ENCODE peak calls at places on chromosomes 11 and 22, in six cellular contexts. Y is K562, K is IMR-90, C is SK-N-SH, H is HepG2, Q is H1. R is an unnamed sample.
A peak's percentile ranks its signal among the peaks of the same experiment; 100 is the strongest.

GRCh38 chr11:95443386-95443785 is 212.4 kb upstream of the SESN3 start:
- DNase-seq in Y (peak; percentile 47), K (no peak), C (no peak), H (peak; percentile 5), Q (no peak), R (peak; percentile 48)

GRCh38 chr11:8352852-8353505 is 89.3 kb upstream of the LMO1 start:
- DNase-seq in Y (no peak), K (no peak), C (no peak), H (no peak), Q (no peak), R (no peak)

GRCh38 chr11:61756452-61757212 is 4.2 kb downstream of the MYRF start:
- DNase-seq in Y (peak; percentile 75), K (peak; percentile 50), C (no peak), H (peak; percentile 94), Q (no peak), R (peak; percentile 73)

GRCh38 chr11:74417860-74418508 is 19.8 kb upstream of the PGM2L1 start:
- DNase-seq in Y (no peak), K (peak; percentile 14), C (no peak), H (no peak), Q (no peak), R (no peak)

GRCh38 chr11:130037058-130037457 is 32.6 kb upstream of the APLP2 start:
- DNase-seq in Y (peak; percentile 10), K (peak; percentile 69), C (no peak), H (peak; percentile 77), Q (no peak), R (no peak)

GRCh38 chr11:32931605-32932004 is 39.0 kb downstream of the QSER1 start:
- DNase-seq in Y (peak; percentile 32), K (peak; percentile 3), C (no peak), H (no peak), Q (no peak), R (no peak)

GRCh38 chr11:60251485-60252207 is 8.7 kb upstream of the MS4A4E start:
- DNase-seq in Y (peak; percentile 76), K (no peak), C (peak; percentile 2), H (peak; percentile 23), Q (no peak), R (peak; percentile 59)

GRCh38 chr11:116348226-116348625 is 424.6 kb downstream of the BUD13 start:
- DNase-seq in Y (no peak), K (no peak), C (no peak), H (no peak), Q (no peak), R (no peak)

GRCh38 chr11:105862736-105863367 is 159.2 kb downstream of the MSANTD4 start:
- DNase-seq in Y (peak; percentile 6), K (peak; percentile 68), C (peak; percentile 29), H (peak; percentile 36), Q (no peak), R (no peak)

GRCh38 chr22:25051983-25052710 is 99.6 kb downstream of the KIAA1671 start:
- DNase-seq in Y (no peak), K (no peak), C (peak; percentile 76), H (peak; percentile 8), Q (no peak), R (no peak)

DNA sequence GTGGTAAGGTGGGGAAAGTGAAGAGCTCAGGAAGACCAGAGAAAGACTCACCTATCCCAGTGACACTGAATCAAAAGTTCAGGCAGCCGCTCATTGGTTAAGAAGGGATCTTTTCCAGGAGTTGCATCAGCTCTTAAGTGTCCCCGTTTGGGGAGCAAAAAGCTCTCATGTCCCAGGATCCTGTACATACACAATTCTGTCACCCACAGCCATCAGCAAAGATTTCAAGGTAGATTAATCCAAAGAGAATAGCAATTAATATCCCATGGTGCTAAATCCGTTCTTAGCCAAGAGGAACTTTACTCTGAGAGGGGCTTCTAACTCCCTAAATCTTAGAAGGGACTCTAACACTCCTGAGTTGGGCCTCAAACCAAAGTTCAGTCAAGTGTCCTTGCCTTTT is 19.3 kb downstream of the FOLR3 start:
- DNase-seq in Y (peak; percentile 16), K (no peak), C (no peak), H (no peak), Q (no peak), R (no peak)
- H2AFZ ChIP-seq in Y (peak overlapping the region; percentile 82), K (no peak overlapping the region), C (no peak overlapping the region), H (no peak overlapping the region), Q (no peak overlapping the region), R (no peak overlapping the region)

DNA sequence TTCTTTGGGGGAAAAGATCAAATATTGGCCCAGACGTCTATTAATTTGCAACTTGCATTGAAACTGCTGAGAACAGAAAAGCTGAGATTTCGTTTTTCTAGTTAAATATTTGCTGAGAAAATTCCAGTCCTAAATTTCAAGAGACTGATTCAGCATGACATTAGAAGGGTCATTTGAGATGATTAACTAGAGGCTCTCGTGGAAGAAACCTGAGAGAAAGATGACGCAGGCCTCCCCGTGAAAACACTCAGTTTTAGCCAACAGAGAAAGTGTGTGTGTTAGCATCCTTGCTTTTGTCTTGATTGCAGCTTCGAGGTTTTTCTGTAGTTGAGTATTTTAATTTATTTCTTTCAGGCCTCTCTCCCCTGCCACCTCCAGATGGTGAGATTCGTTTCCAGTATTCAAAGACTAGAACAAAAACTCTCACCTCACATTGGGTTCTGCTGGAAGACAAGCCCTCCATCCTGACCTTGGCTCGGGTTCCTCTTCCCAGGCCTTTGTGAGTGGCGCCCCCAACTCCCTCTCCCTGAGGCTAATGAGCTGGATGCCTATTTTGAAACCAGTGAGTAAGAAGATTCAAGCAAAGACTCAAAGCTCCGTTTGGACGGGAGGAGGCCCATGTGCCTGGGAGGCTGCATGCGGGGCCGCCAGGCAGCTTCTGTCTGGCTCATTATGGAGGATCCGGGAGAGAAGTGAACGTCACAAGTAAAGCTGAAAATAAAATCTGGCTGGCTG is 52.4 kb downstream of the CELSR1 start:
- DNase-seq in Y (no peak), K (peak; percentile 61), C (no peak), H (no peak), Q (no peak), R (no peak)
- TF ChIP-seq USF2 in Y (no peak), K (no peak), C (no peak), H (no peak), Q (no peak), R (no peak)

GRCh38 chr22:18109410-18110193 is 1.0 kb upstream of the TUBA8 start:
- DNase-seq in Y (no peak), K (no peak), C (no peak), H (no peak), Q (no peak), R (no peak)
- H2AFZ ChIP-seq in Y (no peak overlapping the region), K (no peak overlapping the region), C (no peak overlapping the region), H (no peak overlapping the region), Q (no peak overlapping the region), R (peak overlapping the region; percentile 15)

GRCh38 chr11:16195659-16196058 is 160.7 kb downstream of the SOX6 start:
- DNase-seq in Y (no peak), K (peak; percentile 65), C (no peak), H (peak; percentile 8), Q (no peak), R (no peak)
- TF ChIP-seq USF2 in Y (no peak), K (no peak), C (no peak), H (no peak), Q (no peak), R (no peak)

GRCh38 chr22:42283288-42284229 is 13.1 kb upstream of the TCF20 start:
- DNase-seq in Y (no peak), K (no peak), C (peak; percentile 48), H (no peak), Q (peak; percentile 71), R (no peak)

GRCh38 chr22:42284230-42284591 is 13.8 kb upstream of the TCF20 start:
- DNase-seq in Y (no peak), K (no peak), C (no peak), H (no peak), Q (no peak), R (no peak)

GRCh38 chr22:42282252-42282942 is 11.9 kb upstream of the TCF20 start:
- DNase-seq in Y (no peak), K (no peak), C (no peak), H (peak; percentile 67), Q (no peak), R (no peak)

GRCh38 chr22:42281706-42282251 is 11.3 kb upstream of the TCF20 start:
- DNase-seq in Y (no peak), K (no peak), C (no peak), H (no peak), Q (peak; percentile 44), R (no peak)

DNA sequence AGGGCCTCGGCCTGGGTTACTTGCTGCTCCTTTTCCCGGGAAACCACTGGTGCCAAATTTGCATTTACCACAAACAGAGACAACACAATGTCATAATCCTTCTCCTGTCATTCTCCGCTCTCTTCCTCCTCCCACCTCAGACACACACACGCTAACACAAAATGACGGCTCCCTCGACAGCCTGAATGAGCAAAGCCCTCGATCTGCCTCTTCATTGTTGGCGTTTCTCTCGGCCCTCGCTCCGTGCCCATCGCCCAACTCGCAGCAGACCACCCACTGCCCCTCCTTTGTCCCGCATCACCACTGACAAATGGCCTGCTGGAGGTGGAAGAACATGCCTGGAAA is 12.5 kb upstream of the TCF20 start:
- DNase-seq in Y (no peak), K (no peak), C (no peak), H (no peak), Q (no peak), R (no peak)
- H2AFZ ChIP-seq in Y (no peak overlapping the region), K (no peak overlapping the region), C (no peak overlapping the region), H (peak overlapping the region; percentile 82), Q (no peak overlapping the region), R (no peak overlapping the region)

GRCh38 chr22:27474112-27474571 is 327.4 kb downstream of the MN1 start:
- DNase-seq in Y (no peak), K (no peak), C (no peak), H (no peak), Q (no peak), R (no peak)
- TF ChIP-seq USF2 in Y (no peak), K (no peak), C (no peak), H (no peak), Q (no peak), R (no peak)

GRCh38 chr11:16964501-16964900 is 49.7 kb downstream of the PLEKHA7 start:
- DNase-seq in Y (no peak), K (no peak), C (no peak), H (no peak), Q (no peak), R (no peak)
- H2AFZ ChIP-seq in Y (no peak overlapping the region), K (no peak overlapping the region), C (no peak overlapping the region), H (no peak overlapping the region), Q (no peak overlapping the region), R (no peak overlapping the region)

GRCh38 chr11:35038211-35038930 is 100.6 kb upstream of the CD44 start:
- DNase-seq in Y (peak; percentile 23), K (no peak), C (peak; percentile 5), H (no peak), Q (no peak), R (no peak)
- TF ChIP-seq USF2 in Y (no peak), K (no peak), C (no peak), H (no peak), Q (no peak), R (no peak)

DNA sequence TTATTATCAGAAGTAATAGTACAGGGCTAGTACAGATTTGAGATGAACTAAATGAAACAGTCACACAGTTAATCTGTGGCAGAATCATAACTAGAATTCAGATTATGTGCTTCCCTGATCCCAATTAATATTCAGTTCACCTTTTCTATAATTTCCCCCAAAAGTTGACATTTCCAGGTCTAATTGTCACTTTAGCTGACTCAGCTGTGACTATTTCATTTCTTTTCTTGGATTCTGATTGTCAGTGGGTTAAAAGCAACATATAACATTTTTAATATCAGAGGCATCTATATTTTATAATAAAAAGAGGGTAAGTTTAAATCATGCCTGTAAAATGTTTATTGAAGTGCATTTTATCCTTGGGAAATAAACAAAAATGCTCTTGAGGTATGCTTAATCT is 28.8 kb upstream of the SOX6 start:
- DNase-seq in Y (no peak), K (no peak), C (no peak), H (no peak), Q (no peak), R (no peak)
- H2AFZ ChIP-seq in Y (no peak overlapping the region), K (no peak overlapping the region), C (no peak overlapping the region), H (no peak overlapping the region), Q (no peak overlapping the region), R (no peak overlapping the region)

GRCh38 chr11:64854534-64855502 is 10.4 kb upstream of the CDC42BPG start:
- DNase-seq in Y (peak; percentile 84), K (peak; percentile 91), C (no peak), H (peak; percentile 80), Q (no peak), R (no peak)
- TF ChIP-seq USF2 in Y (no peak), K (no peak), C (no peak), H (no peak), Q (no peak), R (no peak)